ENCODE peak calls at places on chromosome X, in six cellular contexts. D, M, C, W, F and Q are unnamed samples.

GRCh38 chrX:123738378-123738955 is 5.6 kb upstream of the THOC2 start:
- DNase-seq in D (no peak), M (no peak), C (no peak), W (no peak), F (no peak), Q (no peak)

GRCh38 chrX:120144178-120144844 is 14.1 kb upstream of the RHOXF2 start:
- DNase-seq in D (no peak), M (no peak), C (peak; percentile 5), W (no peak), F (no peak), Q (no peak)

GRCh38 chrX:48957477-48957826 is at the start of gene OTUD5:
- DNase-seq in D (peak; percentile 73), M (no peak), C (no peak), W (peak; percentile 78), F (peak; percentile 77), Q (no peak)

GRCh38 chrX:30794497-30794896 is 94.6 kb downstream of the TAB3 start:
- DNase-seq in D (no peak), M (no peak), C (no peak), W (no peak), F (no peak), Q (no peak)

GRCh38 chrX:135256923-135257322 is 5.1 kb downstream of the ETDA start:
- DNase-seq in D (no peak), M (no peak), C (no peak), W (no peak), F (no peak), Q (no peak)

GRCh38 chrX:130171446-130172126 is at the start of gene RAB33A:
- DNase-seq in D (peak; percentile 40), M (no peak), C (peak; percentile 45), W (peak; percentile 28), F (peak; percentile 34), Q (peak; percentile 71)

GRCh38 chrX:30060718-30061117 is 154.6 kb upstream of the MAGEB2 start:
- DNase-seq in D (no peak), M (peak; percentile 21), C (peak; percentile 13), W (peak; percentile 1), F (no peak), Q (no peak)

GRCh38 chrX:123184858-123185251 is 777 bp downstream of the GRIA3 start:
- DNase-seq in D (no peak), M (no peak), C (peak; percentile 35), W (no peak), F (no peak), Q (no peak)

GRCh38 chrX:43064096-43064495 is 286.1 kb upstream of the PPP1R2C start:
- DNase-seq in D (no peak), M (no peak), C (no peak), W (no peak), F (no peak), Q (no peak)

GRCh38 chrX:139832728-139833309 is 100.0 kb downstream of the ATP11C start:
- DNase-seq in D (no peak), M (no peak), C (no peak), W (no peak), F (no peak), Q (no peak)

GRCh38 chrX:115589419-115589818 is 28.4 kb downstream of the PLS3 start:
- DNase-seq in D (no peak), M (no peak), C (no peak), W (no peak), F (no peak), Q (no peak)

GRCh38 chrX:152813211-152813610 is 17.3 kb downstream of the CETN2 start:
- DNase-seq in D (no peak), M (no peak), C (no peak), W (no peak), F (no peak), Q (no peak)

GRCh38 chrX:45422216-45422925 is 221.7 kb upstream of the DIPK2B start:
- DNase-seq in D (no peak), M (no peak), C (no peak), W (no peak), F (no peak), Q (no peak)

GRCh38 chrX:22952011-22952410 is 47.7 kb upstream of the DDX53 start:
- DNase-seq in D (no peak), M (peak; percentile 51), C (no peak), W (peak; percentile 66), F (no peak), Q (no peak)

GRCh38 chrX:67207912-67208311 is 335.9 kb upstream of the AR start:
- DNase-seq in D (no peak), M (no peak), C (no peak), W (peak; percentile 50), F (no peak), Q (no peak)